ENCODE peak calls at places on chromosomes 12 and 14, in five cellular contexts. One of them, this sample, is unnamed.

GRCh38 chr14:72688990-72689677 is 204.8 kb downstream of the DPF3 start:
- DNase-seq in upper lobe of left lung: no peak
- DNase-seq in spleen: no peak
- DNase-seq in suprapubic skin: no peak
- DNase-seq in transverse colon: no peak
- DNase-seq in this sample: no peak

GRCh38 chr14:88242426-88242825 is 80.6 kb downstream of the KCNK10 start:
- DNase-seq in suprapubic skin: no peak
- DNase-seq in upper lobe of left lung: no peak
- DNase-seq in spleen: no peak
- DNase-seq in transverse colon: no peak
- DNase-seq in this sample: no peak

GRCh38 chr14:91607322-91608047 is 97.4 kb upstream of the PPP4R3A start:
- DNase-seq in spleen: no peak
- DNase-seq in suprapubic skin: no peak
- DNase-seq in upper lobe of left lung: no peak
- DNase-seq in transverse colon: no peak
- DNase-seq in this sample: no peak

GRCh38 chr12:63206908-63207307 is 55.9 kb upstream of the AVPR1A start:
- DNase-seq in upper lobe of left lung: no peak
- DNase-seq in spleen: no peak
- DNase-seq in transverse colon: no peak
- DNase-seq in suprapubic skin: no peak
- DNase-seq in this sample: no peak

GRCh38 chr14:76514599-76514998 is 138.7 kb downstream of the ESRRB start:
- DNase-seq in spleen: peak
- DNase-seq in transverse colon: no peak
- DNase-seq in upper lobe of left lung: no peak
- DNase-seq in suprapubic skin: no peak
- DNase-seq in this sample: no peak

GRCh38 chr12:23931176-23931575 is 18.3 kb downstream of the SOX5 start:
- DNase-seq in suprapubic skin: no peak
- DNase-seq in spleen: no peak
- DNase-seq in upper lobe of left lung: no peak
- DNase-seq in transverse colon: no peak
- DNase-seq in this sample: no peak

GRCh38 chr14:68702105-68702504 is 90.8 kb downstream of the ZFP36L1 start:
- DNase-seq in spleen: no peak
- DNase-seq in upper lobe of left lung: no peak
- DNase-seq in suprapubic skin: no peak
- DNase-seq in transverse colon: no peak
- DNase-seq in this sample: no peak

GRCh38 chr14:23005861-23006534 is 3.9 kb downstream of the C14orf93 start:
- DNase-seq in transverse colon: no peak
- DNase-seq in upper lobe of left lung: no peak
- DNase-seq in suprapubic skin: no peak
- DNase-seq in spleen: no peak
- DNase-seq in this sample: no peak

GRCh38 chr12:42921741-42922511 is 332.4 kb upstream of the PRICKLE1 start:
- DNase-seq in spleen: no peak
- DNase-seq in transverse colon: no peak
- DNase-seq in upper lobe of left lung: no peak
- DNase-seq in suprapubic skin: no peak
- DNase-seq in this sample: no peak

GRCh38 chr12:116644806-116645205 is 85.6 kb downstream of the MAP1LC3B2 start:
- DNase-seq in suprapubic skin: no peak
- DNase-seq in spleen: no peak
- DNase-seq in upper lobe of left lung: no peak
- DNase-seq in transverse colon: no peak
- DNase-seq in this sample: no peak

GRCh38 chr12:11651377-11651776 is 1.9 kb downstream of the ETV6 start:
- DNase-seq in spleen: no peak
- DNase-seq in upper lobe of left lung: no peak
- DNase-seq in transverse colon: no peak
- DNase-seq in suprapubic skin: no peak
- DNase-seq in this sample: no peak

GRCh38 chr12:11650697-11651281 is 1.3 kb downstream of the ETV6 start:
- DNase-seq in transverse colon: peak
- DNase-seq in spleen: no peak
- DNase-seq in suprapubic skin: no peak
- DNase-seq in upper lobe of left lung: peak
- DNase-seq in this sample: no peak

GRCh38 chr12:11650279-11650696 is 814 bp downstream of the ETV6 start:
- DNase-seq in upper lobe of left lung: peak
- DNase-seq in suprapubic skin: no peak
- DNase-seq in transverse colon: peak
- DNase-seq in spleen: no peak
- DNase-seq in this sample: no peak

GRCh38 chr12:11652351-11653040 is 3.0 kb downstream of the ETV6 start:
- DNase-seq in suprapubic skin: no peak
- DNase-seq in upper lobe of left lung: peak
- DNase-seq in spleen: peak
- DNase-seq in transverse colon: peak
- DNase-seq in this sample: peak

DNA sequence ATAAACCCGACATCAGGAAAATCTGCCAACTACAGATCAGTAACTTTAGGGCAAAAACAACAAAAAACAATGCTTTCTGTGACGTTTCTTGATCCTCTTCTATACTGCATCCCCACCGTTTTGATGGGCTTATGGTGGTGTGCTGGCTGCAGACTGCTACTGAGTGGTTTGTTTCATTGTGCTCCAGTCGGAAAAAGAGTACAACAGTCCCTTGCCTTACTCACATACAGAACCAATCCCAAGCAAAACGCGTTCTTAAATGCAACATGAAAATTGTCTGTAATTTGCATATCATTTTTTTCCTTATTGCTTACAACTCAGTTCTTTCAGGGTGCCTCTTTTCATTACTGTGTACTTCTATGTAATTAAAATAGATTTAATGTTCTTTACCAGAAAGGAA is 2.3 kb downstream of the ETV6 start:
- DNase-seq in spleen: no peak
- DNase-seq in upper lobe of left lung: no peak
- DNase-seq in transverse colon: peak
- DNase-seq in suprapubic skin: no peak
- DNase-seq in this sample: no peak
- TF ChIP-seq POLR2AphosphoS5 in spleen: no peak
- TF ChIP-seq POLR2AphosphoS5 in upper lobe of left lung: no peak
- TF ChIP-seq POLR2AphosphoS5 in transverse colon: peak
- TF ChIP-seq POLR2AphosphoS5 in suprapubic skin: no peak
- TF ChIP-seq POLR2AphosphoS5 in this sample: no peak

GRCh38 chr12:31584782-31585181 is 6.2 kb downstream of the DENND5B start:
- DNase-seq in transverse colon: no peak
- DNase-seq in upper lobe of left lung: no peak
- DNase-seq in spleen: no peak
- DNase-seq in suprapubic skin: no peak
- DNase-seq in this sample: no peak

GRCh38 chr12:31585271-31585670 is 5.7 kb downstream of the DENND5B start:
- DNase-seq in upper lobe of left lung: no peak
- DNase-seq in spleen: no peak
- DNase-seq in suprapubic skin: no peak
- DNase-seq in transverse colon: no peak
- DNase-seq in this sample: no peak

GRCh38 chr12:31586703-31587102 is 4.2 kb downstream of the DENND5B start:
- DNase-seq in spleen: no peak
- DNase-seq in transverse colon: no peak
- DNase-seq in upper lobe of left lung: no peak
- DNase-seq in suprapubic skin: no peak
- DNase-seq in this sample: no peak

GRCh38 chr12:31583878-31584277 is 7.1 kb downstream of the DENND5B start:
- DNase-seq in transverse colon: no peak
- DNase-seq in spleen: no peak
- DNase-seq in suprapubic skin: no peak
- DNase-seq in upper lobe of left lung: no peak
- DNase-seq in this sample: no peak

DNA sequence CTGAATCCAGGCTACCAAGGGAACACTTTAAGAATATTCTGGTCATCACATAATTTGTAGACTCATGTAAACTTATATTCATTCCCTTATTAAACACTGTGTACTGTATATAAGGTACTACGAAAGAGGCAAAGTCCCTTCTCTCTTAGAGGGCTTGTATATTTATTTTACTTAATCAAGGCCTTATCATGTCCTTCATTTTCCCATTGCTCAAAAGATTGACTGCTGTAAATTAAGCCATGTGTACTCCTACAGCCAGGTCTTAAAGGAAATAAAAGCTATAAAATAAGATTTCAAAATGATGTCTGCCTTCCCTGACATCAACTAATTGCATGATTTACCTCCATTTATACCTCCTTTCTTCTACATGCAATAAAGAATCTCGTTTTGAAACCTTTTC is 5.0 kb downstream of the DENND5B start:
- DNase-seq in suprapubic skin: no peak
- DNase-seq in transverse colon: no peak
- DNase-seq in spleen: no peak
- DNase-seq in upper lobe of left lung: no peak
- DNase-seq in this sample: no peak
- H3K27ac ChIP-seq in suprapubic skin: no peak
- H3K27ac ChIP-seq in transverse colon: no peak
- H3K27ac ChIP-seq in spleen: peak
- H3K27ac ChIP-seq in upper lobe of left lung: no peak
- H3K27ac ChIP-seq in this sample: no peak

GRCh38 chr12:103627189-103627855 is 40.2 kb downstream of the STAB2 start:
- DNase-seq in suprapubic skin: no peak
- DNase-seq in upper lobe of left lung: no peak
- DNase-seq in spleen: no peak
- DNase-seq in transverse colon: no peak
- DNase-seq in this sample: no peak
- H3K4me3 ChIP-seq in suprapubic skin: no peak
- H3K4me3 ChIP-seq in upper lobe of left lung: no peak
- H3K4me3 ChIP-seq in spleen: no peak
- H3K4me3 ChIP-seq in transverse colon: no peak
- H3K4me3 ChIP-seq in this sample: no peak

GRCh38 chr14:96362965-96363750 is at the start of the genes ATG2B and GSKIP:
- DNase-seq in suprapubic skin: peak
- DNase-seq in spleen: peak
- DNase-seq in transverse colon: peak
- DNase-seq in upper lobe of left lung: peak
- DNase-seq in this sample: peak
- TF ChIP-seq POLR2AphosphoS5 in suprapubic skin: peak
- TF ChIP-seq POLR2AphosphoS5 in spleen: peak
- TF ChIP-seq POLR2AphosphoS5 in transverse colon: peak
- TF ChIP-seq POLR2AphosphoS5 in upper lobe of left lung: peak
- TF ChIP-seq POLR2AphosphoS5 in this sample: peak

DNA sequence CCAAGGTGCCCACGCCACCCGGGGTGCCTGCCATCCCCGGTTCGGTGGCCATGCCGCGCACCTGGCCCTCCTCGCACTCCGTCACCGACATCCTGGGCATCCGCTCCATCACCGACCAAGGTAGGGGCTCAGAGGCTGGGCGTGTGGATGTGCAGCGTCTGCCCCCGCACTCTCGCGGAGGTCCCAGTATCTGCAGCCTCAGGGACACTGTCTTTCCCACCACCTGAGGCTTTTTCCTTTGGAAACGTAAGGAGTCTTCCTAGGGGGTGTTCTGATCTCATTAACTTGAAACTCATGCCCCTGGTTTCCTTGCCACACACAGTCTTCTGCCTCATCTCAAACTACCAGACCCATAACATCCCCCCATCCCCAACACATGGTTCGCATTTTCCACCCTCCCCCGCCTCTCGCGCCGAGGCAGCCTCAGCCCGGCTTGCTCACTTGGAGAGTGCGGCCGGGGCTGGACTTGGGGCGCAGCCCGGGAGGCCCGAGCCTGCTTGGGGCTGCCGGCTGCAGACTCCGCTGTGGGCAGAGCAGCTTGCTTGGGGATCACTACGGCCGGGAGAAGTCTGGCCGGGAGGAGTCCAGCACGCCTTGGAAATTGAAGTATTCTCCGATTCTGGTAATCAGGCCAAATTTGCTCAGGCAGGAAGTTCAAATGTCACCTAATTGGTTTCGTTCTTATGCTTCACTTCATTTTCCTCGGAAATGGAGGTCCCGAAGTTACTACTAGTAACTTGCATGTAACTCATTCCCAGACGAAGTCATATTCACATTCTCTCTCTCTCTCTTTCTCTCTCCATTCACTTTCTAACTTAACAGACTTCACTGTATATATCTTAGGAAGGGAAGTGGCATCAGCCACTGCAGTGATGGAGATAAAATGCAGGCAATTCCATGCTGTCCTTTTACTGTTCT is 2.0 kb downstream of the PAX9 start:
- DNase-seq in upper lobe of left lung: no peak
- DNase-seq in transverse colon: no peak
- DNase-seq in suprapubic skin: no peak
- DNase-seq in spleen: no peak
- DNase-seq in this sample: no peak
- H3K27ac ChIP-seq in upper lobe of left lung: no peak
- H3K27ac ChIP-seq in transverse colon: no peak
- H3K27ac ChIP-seq in suprapubic skin: no peak
- H3K27ac ChIP-seq in spleen: no peak
- H3K27ac ChIP-seq in this sample: peak

DNA sequence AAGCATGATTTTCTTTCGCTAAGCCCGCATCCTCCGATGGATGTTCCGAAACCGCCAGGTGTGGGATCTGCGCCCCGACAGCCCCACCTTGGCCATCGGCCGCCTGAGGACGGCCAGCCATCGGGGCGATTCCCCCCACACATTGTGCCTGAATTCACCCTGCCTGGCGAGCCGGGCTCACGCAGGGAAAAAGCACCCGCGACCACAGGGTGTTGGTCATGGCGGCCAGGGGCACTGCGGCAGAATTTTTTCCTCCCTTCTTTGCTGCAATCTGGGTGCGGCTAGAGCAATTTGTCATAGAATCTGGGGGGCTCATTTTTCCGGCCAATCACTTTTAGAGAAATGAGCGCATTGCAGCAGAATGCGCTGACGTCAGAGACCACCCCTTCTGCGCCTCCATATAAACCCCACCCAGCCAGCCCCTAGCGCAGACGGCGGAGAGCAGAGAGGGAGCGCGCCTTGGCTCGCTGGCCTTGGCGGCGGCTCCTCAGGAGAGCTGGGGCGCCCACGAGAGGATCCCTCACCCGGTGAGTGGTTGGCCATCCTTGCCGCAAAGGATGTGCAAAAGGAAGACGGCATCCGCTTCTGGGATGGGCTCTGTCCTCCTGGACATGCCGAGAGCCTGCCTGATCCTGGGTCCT is at the start of gene MEG3:
- DNase-seq in transverse colon: peak
- DNase-seq in spleen: peak
- DNase-seq in suprapubic skin: no peak
- DNase-seq in upper lobe of left lung: no peak
- DNase-seq in this sample: peak
- H3K4me3 ChIP-seq in transverse colon: no peak
- H3K4me3 ChIP-seq in spleen: peak
- H3K4me3 ChIP-seq in suprapubic skin: peak
- H3K4me3 ChIP-seq in upper lobe of left lung: no peak
- H3K4me3 ChIP-seq in this sample: peak